ENCODE peak calls at places on chromosomes 11 and 22, in eight cellular contexts. F is iris pigment epithelial cell, O is neural crest cell, L is endothelial cell of umbilical vein, N is right cardiac atrium, W is tibial artery, D is iPS-NIHi11, V is fibroblast of the aortic adventitia. J is an unnamed sample.

GRCh38 chr11:65872555-65873279 is at the start of gene EFEMP2:
- DNase-seq in F (peak; percentile 38), O (no peak), L (no peak), N (peak; percentile 89), W (peak; percentile 74), D (peak; percentile 65), V (no peak), J (peak; percentile 90)

GRCh38 chr22:43180670-43181069 is 6.3 kb downstream of the TTLL12 start:
- DNase-seq in F (no peak), O (no peak), L (no peak), N (peak; percentile 34), W (no peak), D (no peak), V (no peak), J (peak; percentile 63)

GRCh38 chr22:50218996-50219727 is 18.4 kb downstream of the SELENOO start:
- DNase-seq in F (peak; percentile 80), O (no peak), L (peak; percentile 78), N (peak; percentile 93), W (no peak), D (peak; percentile 95), V (peak; percentile 61), J (peak; percentile 90)

GRCh38 chr11:131025020-131025419 is 108.7 kb upstream of the SNX19 start:
- DNase-seq in F (peak; percentile 65), O (no peak), L (no peak), N (no peak), W (no peak), D (peak; percentile 60), V (peak; percentile 72), J (no peak)

GRCh38 chr11:26073646-26074045 is 258.3 kb upstream of the ANO3 start:
- DNase-seq in F (no peak), O (no peak), L (no peak), N (no peak), W (no peak), D (no peak), V (no peak), J (no peak)

GRCh38 chr11:79097279-79097875 is 343.5 kb downstream of the TENM4 start:
- DNase-seq in F (peak; percentile 27), O (no peak), L (no peak), N (peak; percentile 65), W (no peak), D (no peak), V (peak; percentile 82), J (no peak)

GRCh38 chr22:21907638-21908522 is 40.4 kb upstream of the MAPK1 start:
- DNase-seq in F (no peak), O (no peak), L (no peak), N (no peak), W (no peak), D (no peak), V (no peak), J (no peak)

GRCh38 chr11:68313574-68314202 is 1.3 kb downstream of the LRP5 start:
- DNase-seq in F (peak; percentile 42), O (no peak), L (peak; percentile 35), N (peak; percentile 53), W (no peak), D (no peak), V (peak; percentile 25), J (no peak)

GRCh38 chr11:87491381-87491780 is 453.6 kb downstream of the TMEM135 start:
- DNase-seq in F (no peak), O (no peak), L (no peak), N (no peak), W (no peak), D (no peak), V (no peak), J (no peak)

GRCh38 chr22:50548046-50548912 is 2.6 kb downstream of the KLHDC7B start:
- DNase-seq in F (no peak), O (no peak), L (no peak), N (peak; percentile 58), W (no peak), D (peak; percentile 39), V (no peak), J (peak; percentile 85)

GRCh38 chr22:20174785-20175596 is 24.1 kb upstream of the CCDC188 start:
- DNase-seq in F (peak; percentile 23), O (no peak), L (no peak), N (no peak), W (no peak), D (peak; percentile 67), V (peak; percentile 6), J (no peak)